ENCODE peak calls at places on chromosomes 12 and 14, in six cellular contexts. Y, P, J, V, S and D are unnamed samples.

GRCh38 chr12:88111074-88111652 is 30.7 kb downstream of the CEP290 start:
- DNase-seq in J (no peak), P (no peak), V (peak; percentile 8), Y (no peak), S (peak; percentile 69), D (peak; percentile 70)

GRCh38 chr12:32651956-32652210 is 27.2 kb upstream of the DNM1L start:
- DNase-seq in J (no peak), Y (no peak), P (no peak), V (no peak), S (no peak), D (no peak)

GRCh38 chr12:48525332-48525731 is at the start of gene OR8S1:
- DNase-seq in P (no peak), Y (no peak), V (no peak), J (no peak), S (no peak), D (no peak)

GRCh38 chr12:93922583-93923006 is 225.8 kb upstream of the PLXNC1 start:
- DNase-seq in P (no peak), Y (no peak), J (no peak), S (no peak), V (no peak), D (no peak)

GRCh38 chr12:130335517-130336392 is 1.9 kb upstream of the PIWIL1 start:
- DNase-seq in S (peak; percentile 53), Y (peak; percentile 68), V (peak; percentile 79), J (no peak), P (peak; percentile 42), D (peak; percentile 67)

GRCh38 chr14:87979689-87980088 is 13.3 kb downstream of the GALC start:
- DNase-seq in Y (no peak), P (no peak), V (no peak), S (no peak), J (no peak), D (no peak)

GRCh38 chr12:78684419-78684818 is 180.2 kb upstream of the SYT1 start:
- DNase-seq in V (no peak), J (no peak), S (no peak), Y (no peak), P (no peak), D (no peak)

GRCh38 chr14:70416322-70416716 is 571 bp downstream of the SYNJ2BP start:
- DNase-seq in S (peak; percentile 15), Y (no peak), P (no peak), V (no peak), J (no peak), D (peak; percentile 10)

GRCh38 chr12:71810905-71811304 is 28.7 kb upstream of the TBC1D15 start:
- DNase-seq in Y (no peak), P (no peak), V (no peak), S (no peak), J (no peak), D (peak; percentile 76)

GRCh38 chr12:46218509-46219095 is 50.2 kb downstream of the SLC38A1 start:
- DNase-seq in S (no peak), J (no peak), Y (no peak), V (no peak), P (no peak), D (peak; percentile 83)

GRCh38 chr14:23569443-23570151 is 2.0 kb upstream of the AP1G2 start:
- DNase-seq in Y (no peak), S (no peak), V (peak; percentile 69), J (no peak), P (peak; percentile 50), D (peak; percentile 66)

GRCh38 chr14:23566782-23567185 is 807 bp downstream of the AP1G2 start:
- DNase-seq in S (peak; percentile 20), P (no peak), J (no peak), V (peak; percentile 39), Y (peak; percentile 80), D (peak; percentile 46)

GRCh38 chr14:23568021-23568599 is 519 bp upstream of the AP1G2 start:
- DNase-seq in P (peak; percentile 40), J (no peak), Y (no peak), S (no peak), V (no peak), D (no peak)

GRCh38 chr14:23567186-23568020 is at the start of gene AP1G2:
- DNase-seq in S (peak; percentile 47), V (peak; percentile 84), Y (peak; percentile 93), J (peak; percentile 97), P (peak; percentile 96), D (peak; percentile 91)

GRCh38 chr14:23568600-23569310 is 1.2 kb upstream of the AP1G2 start:
- DNase-seq in V (peak; percentile 65), Y (no peak), J (no peak), S (no peak), P (peak; percentile 75), D (no peak)
- TF ChIP-seq CTCF in V (peak; percentile 68), Y (no peak), J (no peak), S (no peak), P (peak; percentile 61), D (peak; percentile 35)

GRCh38 chr14:38838979-38839323 is 264.1 kb downstream of the SEC23A start:
- DNase-seq in P (no peak), Y (no peak), V (no peak), S (no peak), J (peak; percentile 32), D (no peak)

GRCh38 chr14:38838049-38838978 is 264.7 kb downstream of the SEC23A start:
- DNase-seq in J (peak; percentile 67), P (no peak), S (no peak), Y (no peak), V (no peak), D (no peak)

GRCh38 chr14:38835874-38836273 is 267.2 kb downstream of the SEC23A start:
- DNase-seq in S (no peak), V (no peak), J (peak; percentile 29), Y (no peak), P (no peak), D (no peak)

GRCh38 chr14:38836539-38836938 is 266.5 kb downstream of the SEC23A start:
- DNase-seq in Y (no peak), S (no peak), P (no peak), V (no peak), J (peak; percentile 29), D (no peak)

GRCh38 chr14:38837333-38838048 is 265.5 kb downstream of the SEC23A start:
- DNase-seq in V (no peak), P (no peak), S (no peak), J (peak; percentile 62), Y (no peak), D (no peak)
- H3K4me3 ChIP-seq in V (no peak overlapping the region), P (no peak overlapping the region), S (no peak overlapping the region), J (no peak overlapping the region), Y (no peak overlapping the region), D (no peak overlapping the region)

DNA sequence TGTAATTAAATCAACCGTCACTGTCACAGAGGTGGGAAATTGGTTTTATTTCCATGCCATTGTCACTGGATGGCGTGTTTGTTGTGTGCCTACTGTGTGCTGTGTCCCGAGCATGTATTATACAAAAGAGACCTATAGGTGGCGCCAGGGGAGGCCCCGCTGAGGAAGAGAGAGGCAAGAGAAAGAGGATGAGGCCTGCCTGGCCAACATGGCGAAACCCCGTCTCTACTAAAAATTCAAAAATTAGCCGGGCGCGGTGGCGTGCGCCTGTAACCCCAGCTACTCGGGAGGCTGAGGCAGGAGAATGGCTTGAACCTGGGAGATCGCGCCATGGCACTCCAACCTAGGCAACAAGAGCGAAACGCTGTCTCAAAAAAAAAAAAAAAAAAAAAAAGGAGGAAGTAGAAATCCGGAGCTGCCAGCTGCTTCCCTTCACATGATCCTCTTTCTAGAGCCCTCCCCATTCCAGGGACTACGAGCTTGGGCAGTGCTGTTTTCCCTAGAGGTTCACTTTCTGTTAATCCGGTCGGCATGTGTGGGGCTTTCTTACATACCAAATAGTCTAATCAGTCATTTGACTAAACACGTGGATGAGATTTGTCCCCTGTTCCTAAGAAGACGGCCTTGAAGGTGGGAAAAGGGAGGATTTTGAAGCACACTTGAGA is 6.4 kb upstream of the CCDC175 start:
- DNase-seq in Y (peak; percentile 10), V (no peak), P (peak; percentile 52), S (no peak), J (no peak), D (no peak)
- TF ChIP-seq CTCF in Y (no peak), V (peak; percentile 42), P (no peak), S (no peak), J (no peak), D (no peak)

GRCh38 chr14:81301813-81302212 is 81.1 kb upstream of the GTF2A1 start:
- DNase-seq in V (no peak), Y (no peak), J (no peak), S (no peak), P (peak; percentile 43), D (no peak)

GRCh38 chr14:81302613-81303012 is 81.9 kb upstream of the GTF2A1 start:
- DNase-seq in S (no peak), Y (no peak), V (no peak), P (peak; percentile 39), J (no peak), D (no peak)

GRCh38 chr14:81305743-81306142 is 85.0 kb upstream of the GTF2A1 start:
- DNase-seq in S (no peak), Y (no peak), J (no peak), P (no peak), V (no peak), D (no peak)

GRCh38 chr14:81301371-81301770 is 80.6 kb upstream of the GTF2A1 start:
- DNase-seq in S (no peak), J (no peak), P (no peak), V (no peak), Y (no peak), D (no peak)

DNA sequence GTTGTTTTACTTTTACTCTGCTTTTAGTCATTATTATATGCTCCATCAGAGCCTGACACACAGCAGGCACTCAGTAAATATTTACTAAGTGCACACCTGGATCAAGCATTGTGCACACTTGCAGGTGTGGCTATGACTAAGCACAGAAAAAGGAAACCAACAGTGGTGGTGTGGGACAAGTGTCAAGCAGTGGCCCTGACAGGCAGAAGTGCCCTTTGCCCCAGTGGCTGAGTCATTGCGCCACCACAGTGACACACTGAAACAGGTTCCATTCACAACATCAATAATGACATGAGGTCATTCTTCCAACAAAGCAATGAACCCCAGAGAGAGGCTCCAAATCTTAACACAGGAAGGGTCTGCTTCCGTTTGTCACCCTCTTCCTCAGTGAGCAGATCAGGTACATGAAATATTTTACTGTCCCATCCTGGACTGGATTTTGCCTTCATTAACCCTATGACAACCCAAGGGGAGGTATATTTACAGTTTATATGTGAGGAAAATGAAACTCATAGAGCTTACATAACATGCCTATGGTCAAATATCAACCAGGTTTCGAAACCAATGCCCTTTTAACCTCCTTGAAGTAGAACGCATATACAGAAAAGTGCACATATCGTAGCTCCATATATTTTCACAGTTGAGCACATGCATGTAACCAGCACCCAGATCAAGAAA is 82.6 kb upstream of the GTF2A1 start:
- DNase-seq in Y (peak; percentile 95), S (no peak), V (no peak), P (no peak), J (peak; percentile 90), D (peak; percentile 85)
- H3K4me3 ChIP-seq in Y (no peak overlapping the region), S (no peak overlapping the region), V (no peak overlapping the region), P (no peak overlapping the region), J (no peak overlapping the region), D (no peak overlapping the region)

GRCh38 chr12:123928274-123928865 is 44.3 kb downstream of the CCDC92 start:
- DNase-seq in P (peak; percentile 65), Y (no peak), V (no peak), J (no peak), S (no peak), D (no peak)
- TF ChIP-seq CTCF in P (peak; percentile 51), Y (no peak), V (no peak), J (no peak), S (no peak), D (no peak)

GRCh38 chr12:9779209-9779608 is 18.5 kb upstream of the CD69 start:
- DNase-seq in V (no peak), S (no peak), J (no peak), P (no peak), Y (no peak), D (no peak)

GRCh38 chr12:9776795-9777194 is 16.1 kb upstream of the CD69 start:
- DNase-seq in S (no peak), Y (no peak), V (no peak), J (no peak), P (no peak), D (peak; percentile 24)

GRCh38 chr12:9773216-9773877 is 12.6 kb upstream of the CD69 start:
- DNase-seq in V (no peak), P (no peak), S (no peak), J (no peak), Y (no peak), D (no peak)
- H3K4me3 ChIP-seq in V (no peak overlapping the region), P (no peak overlapping the region), S (no peak overlapping the region), J (no peak overlapping the region), Y (no peak overlapping the region), D (no peak overlapping the region)